ENCODE peak calls at places on chromosomes 5 and 9, in six cellular contexts. M is H1, P is neuronal stem cell, J is IMR-90, T is mesendoderm, G is mesenchymal stem cell. Y is an unnamed sample.

GRCh38 chr9:17436854-17437253 is 142.0 kb upstream of the SH3GL2 start:
- DNase-seq in M (no peak), P (no peak), J (no peak), T (no peak), G (no peak), Y (no peak)

GRCh38 chr5:130471-131175 is 38.7 kb downstream of the PLEKHG4B start:
- DNase-seq in M (no peak), P (no peak), J (peak; percentile 72), T (no peak), G (peak; percentile 6), Y (no peak)

GRCh38 chr5:88680253-88681132 is 202.5 kb downstream of the MEF2C start:
- DNase-seq in M (peak; percentile 97), P (no peak), J (peak; percentile 14), T (peak; percentile 68), G (peak; percentile 54), Y (peak; percentile 86)

GRCh38 chr5:84603557-84604185 is 219.0 kb upstream of the EDIL3 start:
- DNase-seq in M (no peak), P (no peak), J (peak; percentile 88), T (no peak), G (peak; percentile 62), Y (no peak)

GRCh38 chr5:45205403-45205961 is 396.7 kb downstream of the MRPS30 start:
- DNase-seq in M (peak; percentile 70), P (no peak), J (no peak), T (peak; percentile 66), G (no peak), Y (peak; percentile 71)

GRCh38 chr5:122906768-122907167 is 61.4 kb downstream of the SNX24 start:
- DNase-seq in M (no peak), P (no peak), J (peak; percentile 22), T (peak; percentile 36), G (peak; percentile 16), Y (no peak)

GRCh38 chr9:84609779-84610178 is 59.8 kb upstream of the NTRK2 start:
- DNase-seq in M (no peak), P (no peak), J (no peak), T (no peak), G (no peak), Y (no peak)

GRCh38 chr5:142767925-142768324 is 2.3 kb upstream of the ARHGAP26 start:
- DNase-seq in M (no peak), P (no peak), J (no peak), T (peak; percentile 49), G (peak; percentile 30), Y (no peak)

GRCh38 chr5:131067596-131067995 is 97.5 kb downstream of the HINT1 start:
- DNase-seq in M (no peak), P (no peak), J (no peak), T (no peak), G (no peak), Y (no peak)

GRCh38 chr9:104794070-104794469 is 30.1 kb downstream of the NIPSNAP3B start:
- DNase-seq in M (peak; percentile 22), P (no peak), J (no peak), T (no peak), G (no peak), Y (no peak)

GRCh38 chr5:12794476-12795332 is 890.5 kb upstream of the CTNND2 start:
- DNase-seq in M (no peak), P (no peak), J (no peak), T (no peak), G (no peak), Y (no peak)

GRCh38 chr5:82073179-82073578 is 101.4 kb downstream of the ATG10 start:
- DNase-seq in M (no peak), P (no peak), J (peak; percentile 62), T (no peak), G (peak; percentile 25), Y (no peak)

GRCh38 chr9:15889555-15889954 is 336.7 kb downstream of the CCDC171 start:
- DNase-seq in M (no peak), P (no peak), J (peak; percentile 57), T (peak; percentile 21), G (peak; percentile 36), Y (no peak)

GRCh38 chr5:146076455-146076854 is 28.9 kb downstream of the PLAC8L1 start:
- DNase-seq in M (no peak), P (peak; percentile 15), J (no peak), T (peak; percentile 38), G (no peak), Y (peak; percentile 57)

GRCh38 chr9:87564111-87564510 is 66.4 kb downstream of the DAPK1 start:
- DNase-seq in M (no peak), P (no peak), J (no peak), T (no peak), G (peak; percentile 44), Y (no peak)

GRCh38 chr5:151454166-151454565 is 6.8 kb downstream of the SLC36A1 start:
- DNase-seq in M (no peak), P (no peak), J (no peak), T (peak; percentile 21), G (no peak), Y (no peak)

GRCh38 chr9:99299214-99300102 is 77.4 kb downstream of the SEC61B start:
- DNase-seq in M (no peak), P (no peak), J (peak; percentile 83), T (peak; percentile 64), G (peak; percentile 58), Y (no peak)

GRCh38 chr9:129203556-129203909 is 25.5 kb upstream of the IER5L start:
- DNase-seq in M (no peak), P (no peak), J (no peak), T (no peak), G (no peak), Y (no peak)

GRCh38 chr5:15614679-15615078 is 114.7 kb downstream of the FBXL7 start:
- DNase-seq in M (no peak), P (no peak), J (no peak), T (no peak), G (no peak), Y (no peak)

GRCh38 chr9:35828716-35829083 is at the start of gene FAM221B:
- DNase-seq in M (peak; percentile 87), P (peak; percentile 77), J (no peak), T (peak; percentile 66), G (no peak), Y (peak; percentile 86)

GRCh38 chr9:125119643-125120286 is 23.6 kb downstream of the SCAI start:
- DNase-seq in M (no peak), P (no peak), J (peak; percentile 55), T (peak; percentile 31), G (peak; percentile 45), Y (no peak)

GRCh38 chr9:117825609-117826347 is 121.6 kb downstream of the TLR4 start:
- DNase-seq in M (no peak), P (no peak), J (no peak), T (no peak), G (no peak), Y (no peak)

GRCh38 chr5:83026930-83027687 is 50.1 kb downstream of the TMEM167A start:
- DNase-seq in M (no peak), P (peak; percentile 21), J (peak; percentile 5), T (peak; percentile 82), G (peak; percentile 52), Y (peak; percentile 81)

GRCh38 chr5:149940941-149941644 is 3.5 kb downstream of the PDE6A start:
- DNase-seq in M (no peak), P (no peak), J (no peak), T (no peak), G (no peak), Y (no peak)

GRCh38 chr5:26889810-26890209 is 148.6 kb downstream of the CDH9 start:
- DNase-seq in M (no peak), P (no peak), J (no peak), T (peak; percentile 21), G (no peak), Y (no peak)

GRCh38 chr5:43802651-43803050 is 199.7 kb downstream of the NNT start:
- DNase-seq in M (no peak), P (no peak), J (no peak), T (no peak), G (no peak), Y (no peak)

GRCh38 chr5:138186002-138186447 is 7.1 kb downstream of the KIF20A start:
- DNase-seq in M (no peak), P (no peak), J (no peak), T (no peak), G (no peak), Y (no peak)

GRCh38 chr9:133945977-133946753 is 46.0 kb downstream of the VAV2 start:
- DNase-seq in M (no peak), P (no peak), J (no peak), T (no peak), G (no peak), Y (no peak)

GRCh38 chr9:133949486-133950061 is 42.5 kb downstream of the VAV2 start:
- DNase-seq in M (no peak), P (no peak), J (no peak), T (no peak), G (no peak), Y (no peak)

GRCh38 chr9:133948571-133949485 is 43.3 kb downstream of the VAV2 start:
- DNase-seq in M (no peak), P (no peak), J (peak; percentile 17), T (no peak), G (no peak), Y (no peak)

GRCh38 chr9:133946840-133947486 is 45.2 kb downstream of the VAV2 start:
- DNase-seq in M (no peak), P (no peak), J (no peak), T (no peak), G (no peak), Y (no peak)

GRCh38 chr9:133948138-133948537 is 44.0 kb downstream of the VAV2 start:
- DNase-seq in M (no peak), P (no peak), J (no peak), T (no peak), G (no peak), Y (no peak)
- H3K18ac ChIP-seq in M (no peak overlapping the region), P (peak overlapping the region; percentile 62), J (no peak overlapping the region), T (no peak overlapping the region), G (no peak overlapping the region), Y (no peak overlapping the region)

DNA sequence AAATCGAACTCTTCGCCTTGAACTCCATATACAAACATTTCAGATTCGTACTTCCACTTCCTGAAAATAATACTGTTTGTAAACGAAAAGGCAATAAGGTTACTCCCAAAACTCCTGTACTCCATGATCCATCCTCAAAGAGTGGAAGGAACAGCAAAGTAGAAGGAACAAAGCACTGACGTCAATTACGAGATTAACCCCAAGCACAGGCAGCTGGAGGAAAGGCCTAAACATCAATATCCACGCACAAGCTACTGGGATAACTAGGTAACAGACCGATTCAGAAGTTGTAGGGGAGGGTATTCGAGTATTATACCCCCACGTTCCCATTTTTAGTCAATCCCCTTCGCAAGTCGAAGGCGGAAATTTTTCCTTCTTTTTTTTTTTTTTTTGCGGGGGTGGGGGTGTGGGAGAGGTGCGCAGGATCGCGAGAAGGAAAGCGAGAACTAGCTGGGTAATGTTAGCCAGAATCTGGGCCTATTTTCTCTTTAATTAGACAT is 955 bp downstream of the AFF4 start:
- DNase-seq in M (no peak), P (peak; percentile 56), J (peak; percentile 76), T (peak; percentile 83), G (peak; percentile 85), Y (no peak)
- H3K4ac ChIP-seq in M (peak overlapping the region; percentile 85), P (no peak overlapping the region), J (peak overlapping the region; percentile 92), T (no peak overlapping the region), G (no peak overlapping the region), Y (peak overlapping the region; percentile 82)

GRCh38 chr9:106600955-106601354 is 262.0 kb upstream of the ZNF462 start:
- DNase-seq in M (no peak), P (no peak), J (no peak), T (no peak), G (no peak), Y (no peak)

GRCh38 chr9:106596984-106597383 is 266.0 kb upstream of the ZNF462 start:
- DNase-seq in M (no peak), P (no peak), J (no peak), T (no peak), G (no peak), Y (no peak)

GRCh38 chr9:106602354-106602753 is 260.6 kb upstream of the ZNF462 start:
- DNase-seq in M (no peak), P (no peak), J (no peak), T (no peak), G (no peak), Y (no peak)
- H3K4me2 ChIP-seq in M (no peak overlapping the region), P (no peak overlapping the region), J (no peak overlapping the region), T (no peak overlapping the region), G (no peak overlapping the region), Y (no peak overlapping the region)

GRCh38 chr9:38016375-38017120 is 52.5 kb downstream of the SHB start:
- DNase-seq in M (no peak), P (no peak), J (peak; percentile 63), T (peak; percentile 50), G (peak; percentile 69), Y (no peak)
- H3K18ac ChIP-seq in M (peak overlapping the region; percentile 76), P (peak overlapping the region; percentile 92), J (peak overlapping the region; percentile 67), T (peak overlapping the region; percentile 2), G (peak overlapping the region; percentile 88), Y (peak overlapping the region; percentile 91)